ENCODE peak calls at places on chromosomes 11 and 22, in seven cellular contexts. J is GM04503; B is T-helper 2 cell; P is thoracic aorta; R is cardiac muscle cell; E is activated CD4-positive, alpha-beta T cell treated with anti-CD3 and anti-CD28 coated beads, Interleukin-2, amount 50 U/mL, for 1 hour; L is substantia nigra. K is an unnamed sample.

GRCh38 chr22:22154068-22154467 is 90.5 kb upstream of the VPREB1 start:
- DNase-seq in E (no peak), B (no peak), R (no peak), P (no peak), L (no peak), J (no peak), K (no peak)

GRCh38 chr11:94330789-94331188 is 26.4 kb downstream of the IZUMO1R start:
- DNase-seq in R (no peak), L (no peak), E (no peak), B (no peak), P (no peak), J (no peak), K (no peak)

GRCh38 chr22:31618057-31618456 is 44.0 kb downstream of the PISD start:
- DNase-seq in R (no peak), P (no peak), B (no peak), L (no peak), J (no peak), E (no peak), K (no peak)

GRCh38 chr11:31801298-31801702 is 9.8 kb downstream of the PAX6 start:
- DNase-seq in J (no peak), P (no peak), R (no peak), L (no peak), E (no peak), B (no peak), K (no peak)

GRCh38 chr11:83403990-83404389 is 117.8 kb upstream of the CCDC90B start:
- DNase-seq in P (no peak), R (no peak), J (no peak), E (no peak), L (no peak), B (no peak), K (no peak)

GRCh38 chr22:27667121-27667843 is 134.3 kb downstream of the MN1 start:
- DNase-seq in L (no peak), J (no peak), E (no peak), P (no peak), R (peak), B (no peak), K (no peak)

GRCh38 chr11:26901162-26901561 is 92.8 kb upstream of the FIBIN start:
- DNase-seq in R (no peak), L (no peak), E (no peak), B (no peak), J (no peak), P (peak), K (no peak)

GRCh38 chr11:122192634-122193245 is 76.7 kb upstream of the BLID start:
- DNase-seq in P (no peak), E (no peak), J (no peak), B (no peak), L (no peak), R (no peak), K (no peak)

GRCh38 chr11:63572026-63572688 is 9.0 kb upstream of the PLAAT2 start:
- DNase-seq in R (no peak), B (no peak), J (no peak), E (no peak), P (no peak), L (no peak), K (no peak)

GRCh38 chr22:26892401-26893033 is 235.1 kb downstream of the MIAT start:
- DNase-seq in L (no peak), E (no peak), R (peak), P (no peak), J (no peak), B (no peak), K (no peak)

GRCh38 chr11:2399488-2400068 is 972 bp upstream of the TSSC4 start:
- DNase-seq in B (no peak), J (no peak), L (no peak), R (no peak), E (peak), P (no peak), K (no peak)

GRCh38 chr11:112884012-112884767 is 77.0 kb upstream of the NCAM1 start:
- DNase-seq in E (no peak), B (no peak), P (no peak), R (no peak), J (no peak), L (no peak), K (no peak)